ENCODE peak calls at places on chromosomes 13 and 19, in four cellular contexts. One of them, this sample, is unnamed.

GRCh38 chr13:34290661-34291060 is 472.7 kb downstream of the RFC3 start:
- DNase-seq in AG10803: no peak
- DNase-seq in cardiac fibroblast: no peak
- DNase-seq in AG09319: no peak
- DNase-seq in this sample: no peak

GRCh38 chr13:50127017-50127725 is 111.9 kb downstream of the KCNRG start:
- DNase-seq in AG10803: peak
- DNase-seq in cardiac fibroblast: peak
- DNase-seq in AG09319: no peak
- DNase-seq in this sample: peak

GRCh38 chr13:74036373-74036772 is 97.8 kb downstream of the KLF12 start:
- DNase-seq in AG10803: no peak
- DNase-seq in cardiac fibroblast: no peak
- DNase-seq in AG09319: no peak
- DNase-seq in this sample: peak

GRCh38 chr13:100589178-100589725 is 663 bp upstream of the GGACT start:
- DNase-seq in AG09319: no peak
- DNase-seq in AG10803: no peak
- DNase-seq in cardiac fibroblast: peak
- DNase-seq in this sample: no peak

GRCh38 chr13:32894589-32895001 is 121.6 kb upstream of the KL start:
- DNase-seq in cardiac fibroblast: peak
- DNase-seq in AG09319: peak
- DNase-seq in AG10803: peak
- DNase-seq in this sample: peak

GRCh38 chr19:29675120-29675649 is 9.9 kb downstream of the PLEKHF1 start:
- DNase-seq in AG09319: no peak
- DNase-seq in AG10803: no peak
- DNase-seq in cardiac fibroblast: no peak
- DNase-seq in this sample: no peak

GRCh38 chr13:42211704-42212103 is 60.2 kb upstream of the AKAP11 start:
- DNase-seq in AG10803: peak
- DNase-seq in cardiac fibroblast: peak
- DNase-seq in AG09319: no peak
- DNase-seq in this sample: peak

GRCh38 chr13:43804461-43805070 is 17.8 kb upstream of the ENOX1 start:
- DNase-seq in cardiac fibroblast: peak
- DNase-seq in AG10803: peak
- DNase-seq in AG09319: no peak
- DNase-seq in this sample: no peak

GRCh38 chr19:9848060-9848459 is 12.9 kb downstream of the PIN1 start:
- DNase-seq in AG09319: no peak
- DNase-seq in cardiac fibroblast: no peak
- DNase-seq in AG10803: no peak
- DNase-seq in this sample: no peak

GRCh38 chr13:99717959-99718674 is 216.8 kb downstream of the TM9SF2 start:
- DNase-seq in AG09319: no peak
- DNase-seq in cardiac fibroblast: no peak
- DNase-seq in AG10803: no peak
- DNase-seq in this sample: no peak

GRCh38 chr13:82878536-82878935 is 1003.7 kb downstream of the SLITRK1 start:
- DNase-seq in AG09319: no peak
- DNase-seq in cardiac fibroblast: no peak
- DNase-seq in AG10803: no peak
- DNase-seq in this sample: peak

GRCh38 chr13:64992314-64992713 is 2237.8 kb downstream of the PCDH9 start:
- DNase-seq in cardiac fibroblast: no peak
- DNase-seq in AG10803: no peak
- DNase-seq in AG09319: no peak
- DNase-seq in this sample: no peak

GRCh38 chr13:63455938-63456337 is 2040.3 kb upstream of the PCDH20 start:
- DNase-seq in cardiac fibroblast: peak
- DNase-seq in AG10803: no peak
- DNase-seq in AG09319: no peak
- DNase-seq in this sample: no peak

GRCh38 chr13:98751397-98752110 is 918 bp downstream of the SLC15A1 start:
- DNase-seq in AG10803: peak
- DNase-seq in cardiac fibroblast: peak
- DNase-seq in AG09319: no peak
- DNase-seq in this sample: peak

GRCh38 chr19:27689734-27690241 is 1523.2 kb downstream of the UQCRFS1 start:
- DNase-seq in AG09319: no peak
- DNase-seq in cardiac fibroblast: no peak
- DNase-seq in AG10803: no peak
- DNase-seq in this sample: no peak

GRCh38 chr19:49287141-49287540 is 37.9 kb downstream of the SLC6A16 start:
- DNase-seq in AG10803: no peak
- DNase-seq in AG09319: no peak
- DNase-seq in cardiac fibroblast: no peak
- DNase-seq in this sample: no peak

GRCh38 chr19:14519245-14519859 is 1.2 kb upstream of the DNAJB1 start:
- DNase-seq in AG09319: no peak
- DNase-seq in cardiac fibroblast: no peak
- DNase-seq in AG10803: no peak
- DNase-seq in this sample: no peak

GRCh38 chr13:106567421-106568224 is at the start of gene ARGLU1:
- DNase-seq in AG10803: peak
- DNase-seq in cardiac fibroblast: peak
- DNase-seq in AG09319: peak
- DNase-seq in this sample: peak

GRCh38 chr13:79779761-79780160 is 298.8 kb downstream of the NDFIP2 start:
- DNase-seq in AG09319: no peak
- DNase-seq in cardiac fibroblast: peak
- DNase-seq in AG10803: peak
- DNase-seq in this sample: peak

GRCh38 chr13:110562696-110563462 is 1.4 kb upstream of the RAB20 start:
- DNase-seq in AG09319: no peak
- DNase-seq in AG10803: no peak
- DNase-seq in cardiac fibroblast: no peak
- DNase-seq in this sample: no peak

GRCh38 chr19:8593931-8594330 is 16.6 kb downstream of the ADAMTS10 start:
- DNase-seq in AG10803: no peak
- DNase-seq in cardiac fibroblast: no peak
- DNase-seq in AG09319: no peak
- DNase-seq in this sample: no peak

GRCh38 chr13:107713314-107713713 is 502.0 kb downstream of the LIG4 start:
- DNase-seq in cardiac fibroblast: no peak
- DNase-seq in AG09319: no peak
- DNase-seq in AG10803: no peak
- DNase-seq in this sample: no peak

GRCh38 chr19:13095934-13096890 is 6.4 kb downstream of the LYL1 start:
- DNase-seq in AG09319: no peak
- DNase-seq in cardiac fibroblast: no peak
- DNase-seq in AG10803: no peak
- DNase-seq in this sample: no peak

GRCh38 chr13:67369895-67370660 is 139.9 kb upstream of the PCDH9 start:
- DNase-seq in cardiac fibroblast: peak
- DNase-seq in AG09319: no peak
- DNase-seq in AG10803: peak
- DNase-seq in this sample: peak

GRCh38 chr19:11225172-11225571 is 14.2 kb upstream of the ANGPTL8 start:
- DNase-seq in cardiac fibroblast: no peak
- DNase-seq in AG09319: no peak
- DNase-seq in AG10803: no peak
- DNase-seq in this sample: no peak

GRCh38 chr19:11225815-11226214 is 13.6 kb upstream of the ANGPTL8 start:
- DNase-seq in AG10803: no peak
- DNase-seq in AG09319: no peak
- DNase-seq in cardiac fibroblast: no peak
- DNase-seq in this sample: no peak

GRCh38 chr19:11226716-11227166 is 12.7 kb upstream of the ANGPTL8 start:
- DNase-seq in AG09319: no peak
- DNase-seq in cardiac fibroblast: no peak
- DNase-seq in AG10803: no peak
- DNase-seq in this sample: no peak

GRCh38 chr19:11224429-11224828 is 15.0 kb upstream of the ANGPTL8 start:
- DNase-seq in AG09319: no peak
- DNase-seq in AG10803: no peak
- DNase-seq in cardiac fibroblast: no peak
- DNase-seq in this sample: no peak

GRCh38 chr19:11227201-11227886 is 12.1 kb upstream of the ANGPTL8 start:
- DNase-seq in cardiac fibroblast: peak
- DNase-seq in AG10803: no peak
- DNase-seq in AG09319: no peak
- DNase-seq in this sample: no peak
- TF ChIP-seq CTCF in cardiac fibroblast: peak
- TF ChIP-seq CTCF in AG10803: no peak
- TF ChIP-seq CTCF in AG09319: no peak
- TF ChIP-seq CTCF in this sample: peak

GRCh38 chr19:7326105-7326877 is 22.4 kb upstream of the ARHGEF18 start:
- DNase-seq in AG10803: peak
- DNase-seq in cardiac fibroblast: peak
- DNase-seq in AG09319: no peak
- DNase-seq in this sample: peak
- TF ChIP-seq CTCF in AG10803: peak
- TF ChIP-seq CTCF in cardiac fibroblast: peak
- TF ChIP-seq CTCF in AG09319: peak
- TF ChIP-seq CTCF in this sample: peak

GRCh38 chr13:26984337-26984736 is 187.3 kb downstream of the USP12 start:
- DNase-seq in AG09319: no peak
- DNase-seq in cardiac fibroblast: no peak
- DNase-seq in AG10803: no peak
- DNase-seq in this sample: no peak

GRCh38 chr13:26985285-26985878 is 186.2 kb downstream of the USP12 start:
- DNase-seq in cardiac fibroblast: peak
- DNase-seq in AG09319: peak
- DNase-seq in AG10803: peak
- DNase-seq in this sample: peak

GRCh38 chr13:26987614-26988013 is 184.0 kb downstream of the USP12 start:
- DNase-seq in cardiac fibroblast: no peak
- DNase-seq in AG10803: no peak
- DNase-seq in AG09319: no peak
- DNase-seq in this sample: no peak

GRCh38 chr13:26980099-26981031 is 191.2 kb downstream of the USP12 start:
- DNase-seq in AG09319: no peak
- DNase-seq in AG10803: no peak
- DNase-seq in cardiac fibroblast: no peak
- DNase-seq in this sample: no peak

DNA sequence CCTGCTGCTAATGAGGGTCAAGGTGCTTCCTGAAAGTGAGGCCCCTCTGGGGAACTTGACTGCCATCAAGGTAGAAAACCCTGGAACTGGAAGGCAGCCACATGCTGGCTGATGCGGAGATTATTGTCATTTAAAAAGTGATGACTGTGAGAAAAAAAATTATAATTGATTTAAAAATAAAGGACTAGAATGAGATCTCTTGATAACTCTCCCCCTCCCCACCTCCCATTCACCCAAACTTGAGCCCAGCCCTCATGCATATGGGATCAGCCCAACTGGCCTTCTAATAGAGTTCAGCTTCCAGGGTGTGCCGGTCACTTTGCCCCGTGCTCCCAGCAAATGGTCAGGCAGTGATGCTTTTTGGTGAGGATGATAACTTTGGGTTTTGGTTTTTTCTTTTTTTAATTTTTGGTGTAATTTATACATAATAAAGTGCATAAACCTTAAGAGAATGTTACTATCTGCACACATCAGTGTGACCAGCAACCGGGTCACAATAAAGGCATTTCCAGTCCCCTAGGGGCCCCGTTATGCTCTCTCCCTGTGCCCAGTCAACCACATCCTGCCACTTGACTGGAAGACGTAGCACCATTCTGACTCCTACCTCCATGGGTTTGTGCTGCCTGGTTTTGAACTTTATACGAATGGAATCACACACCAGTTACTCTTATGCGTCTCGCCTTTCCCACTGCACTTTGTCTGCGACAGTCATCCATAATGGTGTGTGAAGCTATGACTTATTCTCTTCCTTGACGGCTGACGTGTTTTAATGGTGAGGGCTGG is 187.9 kb downstream of the USP12 start:
- DNase-seq in cardiac fibroblast: no peak
- DNase-seq in AG10803: no peak
- DNase-seq in AG09319: no peak
- DNase-seq in this sample: no peak
- TF ChIP-seq CTCF in cardiac fibroblast: no peak
- TF ChIP-seq CTCF in AG10803: no peak
- TF ChIP-seq CTCF in AG09319: no peak
- TF ChIP-seq CTCF in this sample: no peak

GRCh38 chr19:50310759-50311465 is 18.3 kb downstream of the KCNC3 start:
- DNase-seq in AG09319: no peak
- DNase-seq in AG10803: no peak
- DNase-seq in cardiac fibroblast: no peak
- DNase-seq in this sample: no peak

GRCh38 chr19:50313812-50314536 is 15.2 kb downstream of the KCNC3 start:
- DNase-seq in AG09319: no peak
- DNase-seq in AG10803: no peak
- DNase-seq in cardiac fibroblast: no peak
- DNase-seq in this sample: no peak

GRCh38 chr19:50312967-50313811 is 16.0 kb downstream of the KCNC3 start:
- DNase-seq in AG09319: no peak
- DNase-seq in AG10803: no peak
- DNase-seq in cardiac fibroblast: no peak
- DNase-seq in this sample: no peak

GRCh38 chr19:50309396-50310125 is 19.6 kb downstream of the KCNC3 start:
- DNase-seq in AG09319: no peak
- DNase-seq in cardiac fibroblast: no peak
- DNase-seq in AG10803: no peak
- DNase-seq in this sample: no peak

DNA sequence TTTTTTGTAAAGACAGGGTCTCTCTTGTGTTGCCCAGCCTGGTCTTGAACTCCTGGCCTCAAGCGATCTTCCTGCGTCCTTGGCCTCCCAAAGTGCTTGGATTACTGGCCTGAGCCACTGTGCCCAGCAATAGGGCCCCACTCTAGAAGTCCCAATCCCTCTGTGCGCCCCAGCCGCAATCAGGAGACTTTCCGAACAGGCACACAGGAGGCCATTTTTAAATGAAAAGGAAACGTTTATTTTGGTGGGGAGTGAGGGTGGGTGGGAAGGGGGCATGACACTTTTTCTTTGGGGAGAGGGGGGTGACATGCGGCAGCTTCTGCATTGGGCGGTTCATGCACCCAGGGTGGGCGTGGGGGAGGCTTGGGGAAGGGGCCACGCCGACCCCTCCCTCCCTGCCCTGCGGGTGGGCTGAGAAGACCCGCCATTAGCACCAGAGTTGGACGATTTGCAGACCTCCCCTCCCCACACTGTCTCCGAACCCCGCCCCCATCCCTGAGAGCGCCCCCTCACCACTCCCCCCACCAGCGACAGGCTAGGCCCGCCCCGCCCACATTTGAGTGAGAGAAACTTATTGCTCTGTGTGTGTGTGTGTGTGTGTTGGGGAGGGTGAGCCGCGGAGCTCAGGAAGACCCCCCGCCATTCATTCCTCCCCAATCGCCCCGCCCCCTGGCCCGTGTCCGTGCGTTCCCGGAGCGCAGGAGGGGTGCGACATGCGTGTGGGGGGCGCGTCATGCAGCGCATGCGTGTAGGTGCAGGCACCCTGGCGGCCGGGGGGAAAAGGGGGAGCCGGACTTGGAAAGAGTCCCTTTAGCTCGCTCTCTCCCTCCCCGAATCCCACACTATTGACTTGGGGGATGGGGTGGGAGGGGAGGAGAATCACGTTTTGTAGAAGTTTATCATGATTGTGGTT is 17.2 kb downstream of the KCNC3 start:
- DNase-seq in AG10803: no peak
- DNase-seq in cardiac fibroblast: no peak
- DNase-seq in AG09319: no peak
- DNase-seq in this sample: no peak
- TF ChIP-seq CTCF in AG10803: no peak
- TF ChIP-seq CTCF in cardiac fibroblast: no peak
- TF ChIP-seq CTCF in AG09319: no peak
- TF ChIP-seq CTCF in this sample: no peak